ENCODE peak calls at places on chromosomes 6 and 20, in five cellular contexts. J, V, N, U and G are unnamed samples.

GRCh38 chr6:40520683-40521082 is 66.5 kb downstream of the LRFN2 start:
- DNase-seq in V (no peak), J (peak; percentile 34), U (no peak), N (no peak), G (no peak)

GRCh38 chr6:99471638-99472037 is 43.6 kb downstream of the USP45 start:
- DNase-seq in U (no peak), V (no peak), N (no peak), J (no peak), G (no peak)

GRCh38 chr20:33793011-33793931 is 17.9 kb upstream of the CHMP4B start:
- DNase-seq in N (no peak), V (no peak), J (peak; percentile 40), U (peak; percentile 24), G (peak; percentile 54)

GRCh38 chr6:143542915-143543314 is 31.4 kb upstream of the FUCA2 start:
- DNase-seq in U (peak; percentile 26), V (no peak), J (no peak), N (no peak), G (peak; percentile 42)

GRCh38 chr6:167965602-167966539 is 31.6 kb upstream of the KIF25 start:
- DNase-seq in V (no peak), U (no peak), J (no peak), N (no peak), G (no peak)

GRCh38 chr6:21354805-21355238 is 238.7 kb upstream of the SOX4 start:
- DNase-seq in J (no peak), U (no peak), V (no peak), N (no peak), G (no peak)

GRCh38 chr20:20327756-20328155 is 40.1 kb upstream of the INSM1 start:
- DNase-seq in N (no peak), J (no peak), V (no peak), U (peak; percentile 1), G (no peak)

GRCh38 chr6:168047841-168048723 is 30.9 kb downstream of the FRMD1 start:
- DNase-seq in J (no peak), N (peak; percentile 44), V (no peak), U (no peak), G (no peak)

GRCh38 chr6:114342086-114342825 is 567 bp downstream of the HS3ST5 start:
- DNase-seq in J (peak; percentile 14), U (no peak), V (no peak), N (peak; percentile 45), G (no peak)

GRCh38 chr20:62952373-62953166 is at the start of gene SLC17A9:
- DNase-seq in V (peak; percentile 83), U (peak; percentile 12), J (peak; percentile 68), N (peak; percentile 92), G (peak; percentile 71)

DNA sequence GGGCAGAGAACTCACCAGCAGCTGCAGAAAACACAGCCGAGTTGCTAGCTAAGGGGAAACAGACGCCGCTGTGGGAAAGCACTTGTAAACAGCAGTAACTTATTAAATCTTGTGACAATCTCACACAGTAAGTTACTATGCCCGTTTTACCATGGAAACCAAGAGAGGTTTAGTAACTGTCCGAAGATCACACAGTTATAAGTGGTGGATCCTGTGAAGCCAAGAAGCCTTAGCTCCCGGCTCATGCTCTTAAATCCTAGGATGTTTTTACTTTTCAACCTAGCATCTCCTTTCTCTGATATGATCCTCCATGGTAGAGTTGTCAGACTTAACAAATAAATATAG is 1.5 kb upstream of the SULF2 start:
- DNase-seq in N (no peak), V (no peak), J (no peak), U (no peak), G (no peak)
- TF ChIP-seq CTCF in N (no peak), V (no peak), J (no peak), U (no peak), G (no peak)

GRCh38 chr6:42104807-42105713 is 37.4 kb downstream of the C6orf132 start:
- DNase-seq in J (no peak), V (no peak), U (no peak), N (no peak), G (no peak)
- H3K4me3 ChIP-seq in J (peak overlapping the region; percentile 35), V (peak overlapping the region; percentile 63), U (no peak overlapping the region), N (peak overlapping the region; percentile 57), G (no peak overlapping the region)

DNA sequence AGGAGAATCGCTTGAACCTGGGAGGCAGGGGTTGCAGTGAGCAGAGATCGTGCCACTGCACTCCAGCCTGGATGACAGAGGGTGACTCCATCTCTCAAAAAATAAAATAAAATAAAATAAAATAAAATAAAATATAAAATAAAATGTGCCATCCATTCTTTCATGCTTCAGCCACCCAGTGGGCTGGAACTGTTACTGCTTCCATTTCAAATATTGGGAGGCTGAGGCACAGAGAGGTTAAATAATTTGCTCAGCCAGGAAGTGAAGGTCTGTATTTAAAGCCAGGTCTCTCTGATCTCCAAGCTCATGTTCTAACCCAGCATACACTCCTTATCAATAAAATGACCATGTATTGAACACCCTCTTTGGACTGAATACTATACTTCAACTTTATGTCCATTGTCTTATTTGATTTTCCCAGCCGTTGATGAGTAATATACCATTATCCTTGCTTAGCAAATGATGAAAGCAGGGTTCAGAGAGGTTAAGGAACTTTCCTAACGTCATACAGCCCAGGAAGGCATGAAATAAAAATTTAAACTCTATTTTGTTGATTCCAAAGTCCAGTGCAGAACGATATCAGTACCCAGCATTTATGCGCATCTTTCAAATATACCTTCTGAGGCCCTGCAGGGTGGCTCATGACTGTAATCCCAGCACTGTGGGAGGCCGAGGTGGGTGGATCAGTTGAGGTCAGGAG is 25.8 kb upstream of the SLC9A8 start:
- DNase-seq in U (peak; percentile 20), N (no peak), V (no peak), J (no peak), G (no peak)
- TF ChIP-seq CTCF in U (peak; percentile 47), N (peak; percentile 23), V (no peak), J (no peak), G (peak; percentile 49)

GRCh38 chr6:63527658-63528514 is 44.4 kb upstream of the LOC128125822 start:
- DNase-seq in U (peak; percentile 100), N (no peak), J (no peak), V (no peak), G (peak; percentile 92)
- H3K4me3 ChIP-seq in U (no peak overlapping the region), N (no peak overlapping the region), J (no peak overlapping the region), V (no peak overlapping the region), G (no peak overlapping the region)

GRCh38 chr20:7174554-7174953 is 407.1 kb downstream of the BMP2 start:
- DNase-seq in V (no peak), N (no peak), J (no peak), U (no peak), G (no peak)
- TF ChIP-seq CTCF in V (no peak), N (no peak), J (no peak), U (no peak), G (no peak)

DNA sequence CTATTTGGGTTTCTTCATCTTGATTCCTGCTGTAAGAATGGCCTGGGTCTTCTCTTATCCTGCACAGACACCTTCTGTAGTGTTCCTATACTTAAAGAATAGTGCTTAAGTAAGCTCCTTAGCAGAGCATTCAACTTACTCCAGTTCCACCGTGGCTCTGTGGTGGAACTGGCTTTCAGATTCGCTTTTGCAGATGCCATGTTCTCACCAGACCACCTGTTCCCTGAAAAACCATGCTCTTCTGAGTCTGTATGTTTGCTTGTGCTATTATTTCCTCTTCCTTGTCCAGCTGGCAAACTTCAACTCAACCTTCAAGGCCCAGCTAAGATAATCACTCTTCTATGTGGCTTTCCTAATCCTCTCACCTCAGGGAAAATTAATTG is 4.9 kb downstream of the ELMO2 start:
- DNase-seq in J (no peak), N (no peak), U (no peak), V (no peak), G (no peak)
- H3K4me3 ChIP-seq in J (no peak overlapping the region), N (peak overlapping the region; percentile 29), U (no peak overlapping the region), V (peak overlapping the region; percentile 49), G (no peak overlapping the region)

GRCh38 chr6:161154796-161155335 is 119.0 kb downstream of the AGPAT4 start:
- DNase-seq in N (no peak), U (no peak), J (no peak), V (no peak), G (no peak)

GRCh38 chr6:161153725-161154124 is 120.1 kb downstream of the AGPAT4 start:
- DNase-seq in U (no peak), V (no peak), J (no peak), N (no peak), G (no peak)

GRCh38 chr6:161152527-161152862 is 121.4 kb downstream of the AGPAT4 start:
- DNase-seq in J (no peak), N (no peak), V (no peak), U (no peak), G (no peak)

GRCh38 chr6:161151660-161152526 is 122.0 kb downstream of the AGPAT4 start:
- DNase-seq in V (no peak), J (no peak), U (no peak), N (no peak), G (no peak)

GRCh38 chr6:161152904-161153662 is 120.8 kb downstream of the AGPAT4 start:
- DNase-seq in U (no peak), V (no peak), N (no peak), J (no peak), G (no peak)
- TF ChIP-seq CTCF in U (peak; percentile 39), V (no peak), N (peak; percentile 49), J (no peak), G (peak; percentile 60)